ENCODE peak calls at places on chromosomes 16 and 17, in four cellular contexts. One of them, this sample, is unnamed.

GRCh38 chr17:81508639-81509047 is 4.0 kb downstream of the ACTG1 start:
- DNase-seq in trophoblast cell: peak; percentile 46
- DNase-seq in IMR-90: peak; percentile 52
- DNase-seq in H1: no peak
- DNase-seq in this sample: no peak

GRCh38 chr17:43530303-43531081 is 15.6 kb downstream of the ETV4 start:
- DNase-seq in IMR-90: peak; percentile 93
- DNase-seq in trophoblast cell: peak; percentile 79
- DNase-seq in H1: peak; percentile 93
- DNase-seq in this sample: peak; percentile 80

GRCh38 chr17:17855976-17856375 is 19.2 kb upstream of the SREBF1 start:
- DNase-seq in trophoblast cell: no peak
- DNase-seq in H1: no peak
- DNase-seq in IMR-90: no peak
- DNase-seq in this sample: no peak

GRCh38 chr17:75485688-75486087 is 29.3 kb downstream of the TMEM94 start:
- DNase-seq in IMR-90: no peak
- DNase-seq in H1: no peak
- DNase-seq in trophoblast cell: no peak
- DNase-seq in this sample: no peak

GRCh38 chr16:74462361-74462760 is 41.1 kb upstream of the CLEC18B start:
- DNase-seq in trophoblast cell: peak; percentile 46
- DNase-seq in H1: no peak
- DNase-seq in IMR-90: no peak
- DNase-seq in this sample: no peak

GRCh38 chr16:66154801-66155200 is 211.7 kb upstream of the CDH5 start:
- DNase-seq in H1: no peak
- DNase-seq in trophoblast cell: no peak
- DNase-seq in IMR-90: no peak
- DNase-seq in this sample: no peak

GRCh38 chr17:68704897-68705296 is 103.7 kb upstream of the FAM20A start:
- DNase-seq in H1: no peak
- DNase-seq in trophoblast cell: no peak
- DNase-seq in IMR-90: peak; percentile 41
- DNase-seq in this sample: no peak

GRCh38 chr17:10574324-10574723 is 24.9 kb upstream of the MYH2 start:
- DNase-seq in trophoblast cell: no peak
- DNase-seq in IMR-90: no peak
- DNase-seq in H1: no peak
- DNase-seq in this sample: no peak

GRCh38 chr17:8087942-8088230 is 370 bp upstream of the ALOX12B start:
- DNase-seq in H1: no peak
- DNase-seq in trophoblast cell: no peak
- DNase-seq in IMR-90: no peak
- DNase-seq in this sample: no peak

GRCh38 chr16:57240872-57241271 is 4.2 kb upstream of the ARL2BP start:
- DNase-seq in IMR-90: no peak
- DNase-seq in trophoblast cell: no peak
- DNase-seq in H1: no peak
- DNase-seq in this sample: no peak

GRCh38 chr17:9676084-9676483 is 30.8 kb downstream of the USP43 start:
- DNase-seq in trophoblast cell: peak; percentile 36
- DNase-seq in H1: no peak
- DNase-seq in IMR-90: no peak
- DNase-seq in this sample: no peak

GRCh38 chr17:81482673-81483072 is 29.9 kb downstream of the ACTG1 start:
- DNase-seq in IMR-90: no peak
- DNase-seq in trophoblast cell: no peak
- DNase-seq in H1: no peak
- DNase-seq in this sample: no peak

GRCh38 chr16:22614271-22614947 is 103.7 kb downstream of the NPIPB5 start:
- DNase-seq in trophoblast cell: no peak
- DNase-seq in IMR-90: no peak
- DNase-seq in H1: peak; percentile 28
- DNase-seq in this sample: no peak

GRCh38 chr17:28616281-28616680 is 2.3 kb upstream of the RSKR start:
- DNase-seq in H1: no peak
- DNase-seq in IMR-90: no peak
- DNase-seq in trophoblast cell: no peak
- DNase-seq in this sample: no peak

GRCh38 chr17:17576772-17577234 is 14.7 kb downstream of the PEMT start:
- DNase-seq in trophoblast cell: no peak
- DNase-seq in H1: no peak
- DNase-seq in IMR-90: no peak
- DNase-seq in this sample: no peak

GRCh38 chr16:24151482-24151939 is 104.6 kb upstream of the CACNG3 start:
- DNase-seq in IMR-90: peak; percentile 0
- DNase-seq in H1: no peak
- DNase-seq in trophoblast cell: no peak
- DNase-seq in this sample: no peak

GRCh38 chr16:67016681-67017450 is 12.1 kb upstream of the CBFB start:
- DNase-seq in trophoblast cell: no peak
- DNase-seq in IMR-90: no peak
- DNase-seq in H1: no peak
- DNase-seq in this sample: no peak

GRCh38 chr16:75235721-75236193 is 15.7 kb downstream of the BCAR1 start:
- DNase-seq in trophoblast cell: no peak
- DNase-seq in H1: no peak
- DNase-seq in IMR-90: no peak
- DNase-seq in this sample: no peak

GRCh38 chr17:27293359-27293897 is 486 bp upstream of the WSB1 start:
- DNase-seq in trophoblast cell: no peak
- DNase-seq in IMR-90: no peak
- DNase-seq in H1: no peak
- DNase-seq in this sample: no peak

GRCh38 chr17:27296427-27296979 is 2.6 kb downstream of the WSB1 start:
- DNase-seq in H1: no peak
- DNase-seq in trophoblast cell: peak; percentile 68
- DNase-seq in IMR-90: peak; percentile 85
- DNase-seq in this sample: no peak

GRCh38 chr17:27295945-27296344 is 2.0 kb downstream of the WSB1 start:
- DNase-seq in H1: no peak
- DNase-seq in trophoblast cell: no peak
- DNase-seq in IMR-90: no peak
- DNase-seq in this sample: no peak

GRCh38 chr17:27293898-27294688 is at the start of gene WSB1:
- DNase-seq in trophoblast cell: peak; percentile 93
- DNase-seq in H1: peak; percentile 94
- DNase-seq in IMR-90: peak; percentile 89
- DNase-seq in this sample: peak; percentile 86

GRCh38 chr17:27294689-27295630 is 1.0 kb downstream of the WSB1 start:
- DNase-seq in H1: no peak
- DNase-seq in trophoblast cell: peak; percentile 79
- DNase-seq in IMR-90: peak; percentile 83
- DNase-seq in this sample: peak; percentile 50
- H3K14ac ChIP-seq in H1: no peak overlapping the region
- H3K14ac ChIP-seq in trophoblast cell: peak overlapping the region; percentile 92
- H3K14ac ChIP-seq in IMR-90: peak overlapping the region; percentile 99
- H3K14ac ChIP-seq in this sample: peak overlapping the region; percentile 86

GRCh38 chr16:30949655-30950515 is 1.0 kb downstream of the ORAI3 start:
- DNase-seq in H1: peak; percentile 63
- DNase-seq in trophoblast cell: peak; percentile 99
- DNase-seq in IMR-90: peak; percentile 80
- DNase-seq in this sample: no peak
- H2BK5ac ChIP-seq in H1: peak overlapping the region; percentile 35
- H2BK5ac ChIP-seq in trophoblast cell: peak overlapping the region; percentile 7
- H2BK5ac ChIP-seq in IMR-90: peak overlapping the region; percentile 53
- H2BK5ac ChIP-seq in this sample: peak overlapping the region; percentile 99

GRCh38 chr17:4771519-4772234 is at the start of gene TM4SF5:
- DNase-seq in H1: no peak
- DNase-seq in trophoblast cell: no peak
- DNase-seq in IMR-90: no peak
- DNase-seq in this sample: no peak
- H3K14ac ChIP-seq in H1: no peak within 1 kb of the TSS
- H3K14ac ChIP-seq in trophoblast cell: no peak within 1 kb of the TSS
- H3K14ac ChIP-seq in IMR-90: no peak within 1 kb of the TSS
- H3K14ac ChIP-seq in this sample: no peak within 1 kb of the TSS

DNA sequence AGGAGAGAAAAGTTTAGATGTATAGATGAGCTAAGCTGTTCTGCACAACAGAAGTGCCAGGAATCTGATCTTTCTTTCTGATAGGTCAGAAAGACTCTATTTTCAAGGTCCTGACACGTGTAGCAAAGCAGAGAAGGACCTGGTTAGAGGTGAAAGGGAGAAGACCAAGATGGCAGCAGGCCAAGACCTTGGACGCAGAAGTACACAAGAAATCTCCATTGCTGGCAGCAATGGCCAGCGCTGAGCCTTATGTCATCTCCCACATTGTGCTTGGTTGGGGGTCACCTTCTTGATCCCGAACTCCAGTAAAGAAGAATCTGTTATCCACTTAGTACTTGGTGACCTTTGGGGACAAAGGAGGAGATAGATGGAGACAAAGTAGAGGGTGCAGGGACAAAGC is 41.8 kb upstream of the AKAP1 start:
- DNase-seq in IMR-90: no peak
- DNase-seq in trophoblast cell: no peak
- DNase-seq in H1: no peak
- DNase-seq in this sample: no peak
- H2BK5ac ChIP-seq in IMR-90: no peak overlapping the region
- H2BK5ac ChIP-seq in trophoblast cell: no peak overlapping the region
- H2BK5ac ChIP-seq in H1: no peak overlapping the region
- H2BK5ac ChIP-seq in this sample: no peak overlapping the region

DNA sequence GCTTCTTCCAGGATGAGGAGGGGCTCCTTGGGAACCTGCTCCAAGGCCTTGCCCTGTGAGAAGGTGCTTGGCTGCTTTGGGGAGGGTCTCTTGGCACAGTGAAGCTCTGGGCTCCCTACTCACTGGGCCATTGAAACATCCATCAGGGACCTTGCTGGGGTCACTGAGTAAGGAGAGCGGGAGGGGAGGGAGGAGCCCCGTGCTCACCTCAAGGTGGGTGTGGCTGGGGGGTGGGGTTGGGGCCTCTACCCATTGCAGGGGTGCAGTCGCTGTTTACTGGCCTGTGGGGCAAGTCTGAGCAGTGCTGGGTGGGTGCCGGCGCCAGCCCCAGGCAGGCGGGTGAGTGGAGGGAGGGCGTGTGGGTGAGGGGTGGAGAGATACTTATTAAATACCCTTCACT is 9.9 kb downstream of the TNS4 start:
- DNase-seq in trophoblast cell: no peak
- DNase-seq in IMR-90: no peak
- DNase-seq in H1: no peak
- DNase-seq in this sample: no peak
- H3K14ac ChIP-seq in trophoblast cell: no peak overlapping the region
- H3K14ac ChIP-seq in IMR-90: no peak overlapping the region
- H3K14ac ChIP-seq in H1: no peak overlapping the region
- H3K14ac ChIP-seq in this sample: no peak overlapping the region

GRCh38 chr17:49817993-49818392 is 29.5 kb downstream of the KAT7 start:
- DNase-seq in H1: no peak
- DNase-seq in trophoblast cell: no peak
- DNase-seq in IMR-90: no peak
- DNase-seq in this sample: no peak

GRCh38 chr17:49819651-49820050 is 28.2 kb downstream of the TAC4 start:
- DNase-seq in H1: no peak
- DNase-seq in trophoblast cell: no peak
- DNase-seq in IMR-90: no peak
- DNase-seq in this sample: no peak

GRCh38 chr17:49819118-49819517 is 28.8 kb downstream of the TAC4 start:
- DNase-seq in IMR-90: no peak
- DNase-seq in trophoblast cell: no peak
- DNase-seq in H1: no peak
- DNase-seq in this sample: no peak

GRCh38 chr17:49814781-49815496 is 26.5 kb downstream of the KAT7 start:
- DNase-seq in H1: no peak
- DNase-seq in trophoblast cell: no peak
- DNase-seq in IMR-90: no peak
- DNase-seq in this sample: peak; percentile 29

GRCh38 chr17:49815761-49816281 is 27.3 kb downstream of the KAT7 start:
- DNase-seq in IMR-90: no peak
- DNase-seq in trophoblast cell: no peak
- DNase-seq in H1: no peak
- DNase-seq in this sample: peak; percentile 30
- H2BK5ac ChIP-seq in IMR-90: no peak overlapping the region
- H2BK5ac ChIP-seq in trophoblast cell: no peak overlapping the region
- H2BK5ac ChIP-seq in H1: peak overlapping the region; percentile 87
- H2BK5ac ChIP-seq in this sample: no peak overlapping the region

DNA sequence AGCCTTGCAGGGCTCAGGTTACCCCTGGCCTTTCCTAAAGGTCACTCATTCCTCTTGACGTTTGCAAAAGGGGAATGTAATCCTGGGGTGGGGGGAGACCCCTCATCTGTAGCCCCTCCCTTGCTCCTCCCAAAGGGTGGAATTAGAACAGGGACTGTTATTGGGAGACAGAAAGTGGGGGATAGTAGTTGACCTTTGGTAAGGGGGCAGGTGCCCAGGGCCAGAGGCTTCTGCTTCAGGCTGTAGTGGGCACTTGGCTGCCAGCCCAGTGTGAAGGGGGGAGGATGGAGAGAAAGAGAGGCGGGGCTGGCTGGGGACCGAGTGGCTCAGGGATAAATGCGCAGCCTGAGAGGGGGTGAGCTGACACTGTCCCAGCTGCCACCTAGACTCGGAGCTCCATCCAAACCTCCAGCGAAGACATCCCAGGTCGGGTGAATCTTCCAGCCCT is at the start of gene ENO3:
- DNase-seq in H1: peak; percentile 68
- DNase-seq in trophoblast cell: no peak
- DNase-seq in IMR-90: no peak
- DNase-seq in this sample: peak; percentile 76
- H3K14ac ChIP-seq in H1: no peak within 1 kb of the TSS
- H3K14ac ChIP-seq in trophoblast cell: peak within 1 kb of the TSS; percentile 89
- H3K14ac ChIP-seq in IMR-90: peak within 1 kb of the TSS; percentile 92
- H3K14ac ChIP-seq in this sample: peak within 1 kb of the TSS; percentile 67

This sample was measured in neuronal stem cell.